ENCODE peak calls at places on chromosomes 3 and 15, in eight cellular contexts. W is stimulated activated CD4-positive, alpha-beta T cell treated with anti-CD3 and anti-CD28 coated beads, Interleukin-4, amount 100 ng/mL, for 24 hours; L is AG08396; A is GM12865; P is PC-9; T is NCI-H1092 treated with DMSO at 0.1 percent for 48 hours; S is C1 segment of cervical spinal cord; B is activated CD8-positive, alpha-beta memory T cell treated with anti-CD3 and anti-CD28 coated beads, Interleukin-2, amount 10 ng/mL, durations not matched to agents 7 days and 5 days. N is an unnamed sample.

GRCh38 chr3:27097171-27097570 is 272.0 kb downstream of the NEK10 start:
- DNase-seq in T (no peak), P (no peak), L (no peak), A (no peak), S (no peak), W (no peak), B (no peak), N (no peak)

GRCh38 chr3:197322149-197322548 is 23.7 kb upstream of the DLG1 start:
- DNase-seq in W (no peak), B (no peak), A (no peak), L (no peak), T (no peak), P (no peak), S (no peak), N (no peak)

GRCh38 chr15:70098461-70099166 is 897 bp upstream of the TLE3 start:
- DNase-seq in B (peak; percentile 54), T (peak; percentile 34), A (peak; percentile 38), P (peak; percentile 38), S (peak; percentile 39), W (peak; percentile 37), L (no peak), N (no peak)

GRCh38 chr15:20346082-20346805 is 195.4 kb downstream of the GOLGA6L6 start:
- DNase-seq in B (no peak), T (no peak), A (no peak), W (no peak), L (no peak), S (no peak), P (no peak), N (no peak)

GRCh38 chr3:134406331-134407246 is 32.3 kb upstream of the AMOTL2 start:
- DNase-seq in S (peak; percentile 57), T (peak; percentile 95), L (no peak), B (no peak), W (no peak), A (no peak), P (peak; percentile 13), N (no peak)

GRCh38 chr3:157429703-157430102 is 6.9 kb upstream of the PTX3 start:
- DNase-seq in P (no peak), S (no peak), W (no peak), A (peak; percentile 7), B (no peak), L (no peak), T (no peak), N (no peak)

GRCh38 chr15:63041982-63042878 is at the start of gene TPM1:
- DNase-seq in A (no peak), L (peak; percentile 94), T (no peak), B (no peak), P (peak; percentile 83), W (no peak), S (no peak), N (peak; percentile 87)

GRCh38 chr3:71579934-71580318 is 3.6 kb downstream of the FOXP1 start:
- DNase-seq in S (no peak), A (no peak), P (peak; percentile 7), B (no peak), W (peak; percentile 13), L (peak; percentile 24), T (no peak), N (no peak)

GRCh38 chr15:38864122-38864521 is 299.5 kb upstream of the RASGRP1 start:
- DNase-seq in T (no peak), S (no peak), P (no peak), W (no peak), B (no peak), A (peak; percentile 13), L (no peak), N (no peak)

GRCh38 chr15:77027111-77027696 is 32.3 kb downstream of the PSTPIP1 start:
- DNase-seq in W (no peak), T (no peak), L (no peak), P (no peak), S (no peak), A (no peak), B (peak; percentile 39), N (no peak)

GRCh38 chr15:89669309-89669865 is 9.8 kb downstream of the PLIN1 start:
- DNase-seq in A (no peak), B (no peak), L (no peak), T (no peak), W (no peak), P (no peak), S (no peak), N (no peak)

GRCh38 chr3:33137691-33138090 is 23.9 kb downstream of the CRTAP start:
- DNase-seq in P (no peak), W (no peak), L (no peak), T (no peak), B (no peak), S (no peak), A (no peak), N (no peak)

GRCh38 chr3:632571-633170 is 436.1 kb downstream of the CHL1 start:
- DNase-seq in A (peak; percentile 76), L (peak; percentile 7), P (peak; percentile 39), S (peak; percentile 32), W (peak; percentile 10), B (peak; percentile 43), T (peak; percentile 18), N (no peak)

GRCh38 chr15:70061086-70061370 is 36.7 kb downstream of the TLE3 start:
- DNase-seq in L (no peak), B (no peak), A (no peak), W (no peak), S (no peak), T (no peak), P (no peak), N (no peak)

GRCh38 chr15:69505906-69506305 is 53.3 kb downstream of the RPLP1 start:
- DNase-seq in S (no peak), B (no peak), P (no peak), W (no peak), L (no peak), T (no peak), A (no peak), N (no peak)

GRCh38 chr3:12536423-12536822 is 8.9 kb downstream of the MKRN2OS start:
- DNase-seq in B (no peak), L (no peak), T (no peak), W (no peak), S (no peak), P (no peak), A (no peak), N (no peak)

GRCh38 chr3:183018416-183019192 is 38.3 kb upstream of the DCUN1D1 start:
- DNase-seq in S (no peak), B (no peak), P (no peak), A (no peak), W (no peak), L (no peak), T (no peak), N (no peak)

GRCh38 chr15:40960926-40961325 is 7.7 kb downstream of the CHAC1 start:
- DNase-seq in S (no peak), W (no peak), P (peak; percentile 88), A (no peak), T (no peak), L (no peak), B (no peak), N (no peak)

N was measured in AG09319.